ENCODE peak calls at places on chromosome 20, in nine cellular contexts. Q is NCI-H1417, C is germinal center, M is adrenal gland, B is lower lobe of right lung, F is iris pigment epithelial cell, V is lower leg skin, P is HFFc6, I is frontal cortex. K is an unnamed sample.

GRCh38 chr20:50399003-50399916 is 110.9 kb upstream of the PTPN1 start:
- DNase-seq in Q (no peak), C (no peak), M (peak), B (peak), F (no peak), V (no peak), P (no peak), I (peak), K (no peak)

GRCh38 chr20:49563015-49563980 is 4.6 kb downstream of the PTGIS start:
- DNase-seq in Q (no peak), C (no peak), M (peak), B (no peak), F (no peak), V (no peak), P (no peak), I (no peak), K (no peak)

GRCh38 chr20:49801882-49802281 is 10.7 kb upstream of the SLC9A8 start:
- DNase-seq in Q (no peak), C (no peak), M (no peak), B (no peak), F (no peak), V (no peak), P (no peak), I (no peak), K (no peak)

GRCh38 chr20:18004389-18005031 is 35.7 kb downstream of the MGME1 start:
- DNase-seq in Q (no peak), C (no peak), M (peak), B (no peak), F (peak), V (no peak), P (no peak), I (no peak), K (no peak)

GRCh38 chr20:38007526-38007925 is 25.7 kb downstream of the TTI1 start:
- DNase-seq in Q (no peak), C (no peak), M (no peak), B (no peak), F (no peak), V (no peak), P (no peak), I (no peak), K (no peak)

GRCh38 chr20:58401123-58401639 is 12.2 kb downstream of the VAPB start:
- DNase-seq in Q (no peak), C (no peak), M (no peak), B (no peak), F (peak), V (no peak), P (no peak), I (no peak), K (no peak)

GRCh38 chr20:50371878-50372769 is 138.1 kb upstream of the PTPN1 start:
- DNase-seq in Q (peak), C (no peak), M (no peak), B (no peak), F (no peak), V (no peak), P (no peak), I (no peak), K (no peak)

GRCh38 chr20:47075263-47075662 is 180.6 kb downstream of the EYA2 start:
- DNase-seq in Q (no peak), C (no peak), M (no peak), B (no peak), F (no peak), V (no peak), P (no peak), I (no peak), K (no peak)

GRCh38 chr20:35597186-35597585 is 18.4 kb upstream of the SPAG4 start:
- DNase-seq in Q (no peak), C (no peak), M (no peak), B (no peak), F (no peak), V (no peak), P (no peak), I (no peak), K (no peak)

GRCh38 chr20:32495217-32495565 is 89.9 kb downstream of the NOL4L start:
- DNase-seq in Q (no peak), C (no peak), M (no peak), B (no peak), F (no peak), V (no peak), P (no peak), I (no peak), K (no peak)

GRCh38 chr20:32641464-32641863 is 32.3 kb downstream of the C20orf203 start:
- DNase-seq in Q (no peak), C (no peak), M (no peak), B (no peak), F (no peak), V (no peak), P (no peak), I (no peak), K (no peak)

GRCh38 chr20:17155401-17155800 is 71.4 kb upstream of the PCSK2 start:
- DNase-seq in Q (no peak), C (no peak), M (no peak), B (no peak), F (no peak), V (no peak), P (no peak), I (no peak), K (no peak)

GRCh38 chr20:45347936-45348809 is at the start of gene SDC4:
- DNase-seq in Q (peak), C (peak), M (peak), B (peak), F (peak), V (no peak), P (peak), I (peak), K (no peak)

GRCh38 chr20:32252189-32252588 is 25.3 kb upstream of the KIF3B start:
- DNase-seq in Q (no peak), C (no peak), M (no peak), B (no peak), F (no peak), V (no peak), P (no peak), I (no peak), K (no peak)

GRCh38 chr20:20837574-20838021 is 125.2 kb upstream of the RALGAPA2 start:
- DNase-seq in Q (peak), C (peak), M (peak), B (no peak), F (peak), V (no peak), P (peak), I (peak), K (peak)

K was measured in NCI-H2081.